ENCODE peak calls at places on chromosome 11, in six cellular contexts. F is astrocyte, K is mammary epithelial cell, H is IMR-90, A is GM23338, G is DND-41. D is an unnamed sample.

GRCh38 chr11:56700242-56700918 is 1.5 kb downstream of the OR9G1 start:
- DNase-seq in F (no peak), K (peak; percentile 87), H (no peak), A (no peak), G (peak; percentile 83), D (peak; percentile 30)

GRCh38 chr11:63459586-63459985 is 31.4 kb downstream of the PLAAT5 start:
- DNase-seq in F (no peak), K (no peak), H (no peak), A (peak; percentile 25), G (no peak), D (peak; percentile 52)

GRCh38 chr11:3959015-3959917 is 103.8 kb downstream of the STIM1 start:
- DNase-seq in F (peak; percentile 70), K (peak; percentile 79), H (peak; percentile 71), A (peak; percentile 76), G (no peak), D (peak; percentile 60)

GRCh38 chr11:19101803-19102520 is 15.0 kb upstream of the ZDHHC13 start:
- DNase-seq in F (peak; percentile 18), K (no peak), H (no peak), A (no peak), G (no peak), D (peak; percentile 79)

GRCh38 chr11:26551186-26551801 is 20.8 kb downstream of the MUC15 start:
- DNase-seq in F (no peak), K (peak; percentile 6), H (peak; percentile 6), A (no peak), G (no peak), D (peak; percentile 12)

GRCh38 chr11:118789501-118790356 is 1.2 kb downstream of the DDX6 start:
- DNase-seq in F (peak; percentile 19), K (peak; percentile 26), H (no peak), A (peak; percentile 47), G (peak; percentile 21), D (peak; percentile 36)

GRCh38 chr11:69915151-69915500 is 95.9 kb upstream of the FGF3 start:
- DNase-seq in F (peak; percentile 23), K (peak; percentile 84), H (peak; percentile 62), A (no peak), G (no peak), D (peak; percentile 93)

GRCh38 chr11:72574534-72575460 is 99.4 kb downstream of the PDE2A start:
- DNase-seq in F (no peak), K (no peak), H (no peak), A (no peak), G (no peak), D (no peak)

GRCh38 chr11:112584674-112585073 is 324.0 kb upstream of the PLET1 start:
- DNase-seq in F (no peak), K (no peak), H (no peak), A (peak; percentile 71), G (peak; percentile 17), D (peak; percentile 36)

GRCh38 chr11:91081440-91082088 is 858.7 kb upstream of the CHORDC1 start:
- DNase-seq in F (peak; percentile 13), K (peak; percentile 73), H (peak; percentile 31), A (no peak), G (no peak), D (peak; percentile 76)

GRCh38 chr11:115383431-115383830 is 120.8 kb downstream of the CADM1 start:
- DNase-seq in F (peak; percentile 69), K (no peak), H (peak; percentile 52), A (no peak), G (no peak), D (no peak)

GRCh38 chr11:88378422-88379066 is 41.0 kb upstream of the CTSC start:
- DNase-seq in F (no peak), K (no peak), H (no peak), A (no peak), G (no peak), D (no peak)

GRCh38 chr11:31966846-31967245 is 124.0 kb upstream of the RCN1 start:
- DNase-seq in F (no peak), K (no peak), H (no peak), A (no peak), G (no peak), D (no peak)

GRCh38 chr11:27204527-27204926 is 158.5 kb downstream of the CCDC34 start:
- DNase-seq in F (no peak), K (no peak), H (no peak), A (peak; percentile 56), G (no peak), D (peak; percentile 20)

GRCh38 chr11:126442523-126442922 is 87.0 kb downstream of the ST3GAL4 start:
- DNase-seq in F (no peak), K (no peak), H (no peak), A (no peak), G (no peak), D (no peak)

GRCh38 chr11:45332486-45332934 is 46.4 kb upstream of the SYT13 start:
- DNase-seq in F (peak; percentile 3), K (no peak), H (peak; percentile 19), A (peak; percentile 72), G (peak; percentile 40), D (no peak)
- H3K4me2 ChIP-seq in F (peak overlapping the region; percentile 32), K (no peak overlapping the region), H (peak overlapping the region; percentile 90), A (no peak overlapping the region), G (no peak overlapping the region), D (peak overlapping the region; percentile 71)

GRCh38 chr11:75549370-75549958 is 12.6 kb upstream of the SERPINH1 start:
- DNase-seq in F (no peak), K (no peak), H (no peak), A (no peak), G (no peak), D (no peak)
- TF ChIP-seq CTCF in F (no peak), K (no peak), H (no peak), A (no peak), G (no peak), D (no peak)

GRCh38 chr11:1854949-1855885 is 2.3 kb downstream of the LSP1 start:
- DNase-seq in F (no peak), K (no peak), H (no peak), A (no peak), G (no peak), D (no peak)

GRCh38 chr11:1854132-1854948 is 1.5 kb downstream of the LSP1 start:
- DNase-seq in F (no peak), K (no peak), H (no peak), A (no peak), G (no peak), D (no peak)

GRCh38 chr11:1856306-1857005 is 3.6 kb downstream of the LSP1 start:
- DNase-seq in F (no peak), K (no peak), H (no peak), A (no peak), G (no peak), D (no peak)

GRCh38 chr11:1857064-1857463 is 4.2 kb downstream of the LSP1 start:
- DNase-seq in F (no peak), K (no peak), H (no peak), A (no peak), G (no peak), D (no peak)

DNA sequence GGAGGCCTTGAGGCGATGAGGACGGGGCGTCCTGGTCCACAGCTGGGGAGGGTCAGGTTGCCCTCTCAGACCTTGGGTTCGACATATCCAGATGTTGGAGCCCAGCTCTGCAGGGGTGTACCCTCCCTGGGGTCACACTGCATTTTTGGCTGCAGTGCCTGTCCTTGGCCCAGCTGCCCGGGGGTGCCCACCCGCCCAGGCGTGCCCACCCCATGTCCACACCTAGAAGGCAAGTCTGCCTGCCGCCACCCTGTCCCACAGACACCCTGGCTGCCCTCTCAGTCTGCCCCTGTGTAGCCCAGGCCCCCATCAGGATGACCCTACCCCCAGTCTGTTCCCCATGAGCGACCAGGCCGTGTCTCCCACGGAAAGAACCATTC is 3.0 kb downstream of the LSP1 start:
- DNase-seq in F (no peak), K (no peak), H (no peak), A (no peak), G (no peak), D (no peak)
- H3K4me2 ChIP-seq in F (no peak overlapping the region), K (no peak overlapping the region), H (no peak overlapping the region), A (no peak overlapping the region), G (no peak overlapping the region), D (no peak overlapping the region)

GRCh38 chr11:29005401-29005980 is 897.3 kb downstream of the METTL15 start:
- DNase-seq in F (no peak), K (no peak), H (no peak), A (peak; percentile 47), G (no peak), D (no peak)
- TF ChIP-seq CTCF in F (no peak), K (no peak), H (no peak), A (peak; percentile 65), G (no peak), D (peak; percentile 35)

DNA sequence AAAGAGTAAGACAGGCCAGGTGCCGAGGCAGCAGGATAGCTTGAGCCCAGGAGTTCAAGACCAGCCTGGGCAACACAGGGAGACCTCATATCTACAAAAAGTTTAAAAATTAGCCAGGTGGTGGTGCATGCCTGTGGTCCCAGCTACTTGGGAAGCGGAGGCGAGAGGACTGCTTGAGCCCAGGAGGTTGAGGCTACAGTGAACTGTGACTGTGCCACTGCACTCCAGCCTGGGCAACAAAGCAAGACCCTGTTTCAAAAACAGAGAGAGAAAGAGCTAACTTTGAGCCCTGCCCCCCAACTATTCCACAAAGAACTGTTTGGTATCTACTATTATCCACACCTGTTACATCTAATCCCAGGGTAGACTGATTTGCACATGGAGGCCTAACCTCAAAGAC is 49.2 kb upstream of the RAPSN start:
- DNase-seq in F (no peak), K (no peak), H (no peak), A (no peak), G (no peak), D (no peak)
- H3K4me2 ChIP-seq in F (no peak overlapping the region), K (no peak overlapping the region), H (no peak overlapping the region), A (no peak overlapping the region), G (no peak overlapping the region), D (no peak overlapping the region)

GRCh38 chr11:70944141-70944540 is 308.2 kb downstream of the SHANK2 start:
- DNase-seq in F (no peak), K (no peak), H (no peak), A (no peak), G (no peak), D (no peak)

GRCh38 chr11:70948855-70949551 is 303.4 kb downstream of the SHANK2 start:
- DNase-seq in F (no peak), K (no peak), H (no peak), A (peak; percentile 16), G (no peak), D (no peak)

GRCh38 chr11:70942593-70942992 is 309.8 kb downstream of the SHANK2 start:
- DNase-seq in F (no peak), K (no peak), H (no peak), A (peak; percentile 32), G (no peak), D (no peak)

GRCh38 chr11:70948416-70948815 is 304.0 kb downstream of the SHANK2 start:
- DNase-seq in F (no peak), K (no peak), H (no peak), A (no peak), G (no peak), D (no peak)

DNA sequence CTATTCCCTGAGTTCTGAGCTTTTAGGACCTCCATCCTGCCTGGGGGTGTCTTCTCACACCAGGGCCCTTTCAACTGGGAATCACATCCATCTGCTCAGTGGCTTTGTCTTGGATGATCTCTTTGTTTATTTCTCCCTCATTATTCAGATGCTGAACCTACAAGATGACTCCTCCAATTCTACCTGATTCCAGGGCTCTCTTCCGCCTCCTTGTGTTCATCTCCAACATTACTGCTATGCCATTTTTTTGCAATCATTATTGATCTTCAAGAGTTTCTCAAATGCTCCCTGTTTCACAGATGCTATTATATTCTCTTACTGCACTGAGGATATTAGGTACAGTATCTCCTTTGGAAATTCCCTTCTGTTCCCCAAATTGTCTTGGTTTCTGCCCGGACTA is 307.7 kb downstream of the SHANK2 start:
- DNase-seq in F (no peak), K (no peak), H (no peak), A (peak; percentile 61), G (no peak), D (no peak)
- TF ChIP-seq CTCF in F (no peak), K (no peak), H (peak; percentile 17), A (peak; percentile 66), G (peak; percentile 12), D (peak; percentile 49)

GRCh38 chr11:105033781-105034180 is 1.2 kb downstream of the CASP1 start:
- DNase-seq in F (no peak), K (no peak), H (no peak), A (no peak), G (no peak), D (no peak)
- H3K4me2 ChIP-seq in F (no peak overlapping the region), K (peak overlapping the region; percentile 80), H (peak overlapping the region; percentile 90), A (no peak overlapping the region), G (peak overlapping the region; percentile 59), D (no peak overlapping the region)